ENCODE peak calls at places on chromosomes 5 and 9, in five cellular contexts. Z, W, G, H and B are unnamed samples.
A peak's percentile ranks its signal among the peaks of the same experiment; 100 is the strongest.

GRCh38 chr5:154831451-154831850 is 19.0 kb downstream of the FAXDC2 start:
- DNase-seq in W (no peak), G (no peak), Z (no peak), H (no peak), B (no peak)

GRCh38 chr9:118482311-118482710 is 778.1 kb downstream of the TLR4 start:
- DNase-seq in Z (no peak), G (no peak), W (no peak), H (no peak), B (no peak)

GRCh38 chr9:75869236-75869635 is 21.2 kb upstream of the PCSK5 start:
- DNase-seq in H (no peak), W (no peak), Z (no peak), G (no peak), B (no peak)

GRCh38 chr5:133400120-133400519 is 212.2 kb downstream of the FSTL4 start:
- DNase-seq in G (no peak), H (no peak), W (no peak), Z (no peak), B (no peak)

GRCh38 chr9:85237478-85237877 is 504.3 kb downstream of the AGTPBP1 start:
- DNase-seq in W (no peak), G (no peak), H (peak; percentile 11), Z (no peak), B (no peak)

GRCh38 chr5:90957906-90958305 is 399.3 kb downstream of the ADGRV1 start:
- DNase-seq in G (no peak), W (no peak), Z (no peak), H (no peak), B (no peak)

GRCh38 chr5:149181702-149182101 is 40.4 kb downstream of the ABLIM3 start:
- DNase-seq in H (no peak), G (peak; percentile 28), W (no peak), Z (no peak), B (no peak)

GRCh38 chr9:19619221-19619620 is 169.6 kb downstream of the SLC24A2 start:
- DNase-seq in Z (no peak), H (no peak), W (no peak), G (no peak), B (no peak)

GRCh38 chr5:149581931-149582768 is 852 bp downstream of the ARHGEF37 start:
- DNase-seq in W (no peak), Z (no peak), G (no peak), H (no peak), B (no peak)

GRCh38 chr5:153974131-153974812 is 64.4 kb downstream of the FAM114A2 start:
- DNase-seq in G (peak; percentile 47), W (no peak), Z (peak; percentile 34), H (peak; percentile 29), B (peak; percentile 44)

GRCh38 chr9:116327702-116328440 is 174.3 kb downstream of the PAPPA start:
- DNase-seq in W (no peak), H (no peak), Z (no peak), G (no peak), B (no peak)

GRCh38 chr5:135567661-135568060 is 11.1 kb downstream of the CXCL14 start:
- DNase-seq in H (no peak), Z (no peak), W (no peak), G (peak; percentile 13), B (no peak)

GRCh38 chr9:133679056-133679455 is 42.9 kb downstream of the DBH start:
- DNase-seq in H (no peak), G (no peak), W (no peak), Z (no peak), B (no peak)